ENCODE peak calls at places on chromosome 10, in five cellular contexts. L is GM23338, G is endothelial cell of umbilical vein, C is gastrocnemius medialis, B is transverse colon. E is an unnamed sample.
A peak's percentile ranks its signal among the peaks of the same experiment; 100 is the strongest.

GRCh38 chr10:54441286-54441685 is 359.7 kb downstream of the PCDH15 start:
- DNase-seq in L (no peak), G (no peak), C (no peak), B (no peak), E (no peak)

GRCh38 chr10:14586901-14587300 is 187.8 kb downstream of the FAM107B start:
- DNase-seq in L (no peak), G (no peak), C (no peak), B (peak; percentile 51), E (no peak)

GRCh38 chr10:118042827-118043242 is 3.9 kb downstream of the RAB11FIP2 start:
- DNase-seq in L (no peak), G (peak; percentile 24), C (no peak), B (no peak), E (no peak)

GRCh38 chr10:78465456-78465855 is 431.8 kb downstream of the RPS24 start:
- DNase-seq in L (no peak), G (no peak), C (no peak), B (no peak), E (no peak)

GRCh38 chr10:13268841-13269240 is 31.0 kb downstream of the PHYH start:
- DNase-seq in L (peak; percentile 27), G (no peak), C (no peak), B (no peak), E (no peak)

GRCh38 chr10:129764011-129764900 is 199.8 kb downstream of the EBF3 start:
- DNase-seq in L (no peak), G (no peak), C (no peak), B (peak; percentile 4), E (no peak)

GRCh38 chr10:26797340-26797739 is 63.4 kb downstream of the ABI1 start:
- DNase-seq in L (no peak), G (no peak), C (no peak), B (no peak), E (no peak)

GRCh38 chr10:77168161-77168560 is 469.4 kb downstream of the KCNMA1 start:
- DNase-seq in L (no peak), G (no peak), C (no peak), B (no peak), E (no peak)

GRCh38 chr10:103765981-103766380 is 89.4 kb downstream of the SH3PXD2A start:
- DNase-seq in L (no peak), G (no peak), C (no peak), B (no peak), E (peak; percentile 60)

GRCh38 chr10:3655528-3655927 is 129.5 kb downstream of the KLF6 start:
- DNase-seq in L (no peak), G (no peak), C (no peak), B (no peak), E (no peak)

GRCh38 chr10:121519901-121520500 is 78.2 kb downstream of the FGFR2 start:
- DNase-seq in L (no peak), G (no peak), C (no peak), B (no peak), E (no peak)
- H3K27ac ChIP-seq in L (peak overlapping the region; percentile 55), G (no peak overlapping the region), C (no peak overlapping the region), B (no peak overlapping the region), E (no peak overlapping the region)

DNA sequence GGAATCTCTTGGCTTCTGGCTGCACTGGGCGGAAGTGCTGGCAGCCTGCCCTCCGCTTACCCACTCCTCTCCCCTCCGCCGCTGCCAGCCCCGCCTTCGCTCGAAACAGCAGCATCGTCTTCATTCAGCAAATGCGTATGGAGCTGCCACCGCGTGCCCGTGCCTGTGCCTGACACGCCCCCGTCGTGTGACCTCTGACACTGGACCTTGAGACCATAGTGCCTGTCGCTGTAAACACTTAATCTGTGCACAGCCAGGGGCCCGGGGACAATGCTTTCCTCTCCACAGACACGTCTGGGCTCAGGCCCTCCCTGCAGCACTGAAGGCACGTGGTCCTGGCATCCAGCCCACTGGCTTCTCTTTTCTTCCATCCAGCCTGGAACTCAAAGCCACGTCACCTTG is 174.3 kb upstream of the PPP2R2D start:
- DNase-seq in L (peak; percentile 65), G (no peak), C (no peak), B (no peak), E (peak; percentile 53)
- H3K4me3 ChIP-seq in L (no peak overlapping the region), G (no peak overlapping the region), C (peak overlapping the region; percentile 21), B (peak overlapping the region; percentile 28), E (no peak overlapping the region)

DNA sequence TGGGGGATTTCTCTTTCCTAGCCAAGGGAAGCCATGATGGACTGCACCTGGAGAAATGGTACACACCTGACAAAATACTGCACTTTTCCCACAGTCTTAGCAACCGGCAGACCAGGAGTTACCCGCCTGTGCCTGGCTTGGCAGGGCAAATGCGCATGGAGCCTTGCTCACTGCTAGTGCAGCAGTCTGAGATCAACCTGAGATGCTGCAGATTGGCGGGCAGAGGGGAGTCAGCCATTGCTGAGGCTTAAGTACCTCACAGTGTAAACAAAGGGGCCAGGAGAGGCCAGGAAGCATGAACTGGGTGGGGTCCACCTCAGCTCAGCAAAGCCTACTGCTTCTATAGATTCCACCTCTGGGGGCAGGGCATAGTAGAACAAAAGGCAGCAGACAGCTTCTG is 49.4 kb downstream of the OR13A1 start:
- DNase-seq in L (peak; percentile 8), G (no peak), C (no peak), B (no peak), E (no peak)
- TF ChIP-seq CTCF in L (no peak), G (no peak), C (no peak), B (no peak), E (no peak)

DNA sequence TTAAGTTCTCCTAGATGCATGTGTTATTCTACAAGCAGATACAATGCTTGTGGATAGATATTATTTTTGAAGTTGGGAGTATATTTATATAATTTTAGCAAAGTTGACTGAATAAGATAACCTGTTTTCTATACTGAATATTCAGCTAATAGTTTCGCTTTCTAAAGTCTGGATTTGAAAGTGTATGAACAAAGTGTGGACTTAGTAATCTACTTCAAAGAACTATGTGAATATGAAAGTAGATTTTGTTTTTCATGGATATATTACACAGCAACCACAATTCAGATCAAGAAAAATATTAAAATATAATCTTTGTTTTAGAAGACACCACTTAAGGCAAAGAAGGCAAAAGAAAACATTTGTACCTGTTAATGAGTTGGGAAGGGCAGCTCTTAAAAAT is 78.8 kb downstream of the ZEB1 start:
- DNase-seq in L (no peak), G (no peak), C (no peak), B (no peak), E (no peak)
- H3K27ac ChIP-seq in L (no peak overlapping the region), G (no peak overlapping the region), C (peak overlapping the region; percentile 90), B (no peak overlapping the region), E (peak overlapping the region; percentile 71)

GRCh38 chr10:75712241-75712880 is 280.9 kb downstream of the LRMDA start:
- DNase-seq in L (peak; percentile 23), G (no peak), C (no peak), B (no peak), E (peak; percentile 11)
- H3K4me3 ChIP-seq in L (peak overlapping the region; percentile 32), G (no peak overlapping the region), C (no peak overlapping the region), B (no peak overlapping the region), E (no peak overlapping the region)

DNA sequence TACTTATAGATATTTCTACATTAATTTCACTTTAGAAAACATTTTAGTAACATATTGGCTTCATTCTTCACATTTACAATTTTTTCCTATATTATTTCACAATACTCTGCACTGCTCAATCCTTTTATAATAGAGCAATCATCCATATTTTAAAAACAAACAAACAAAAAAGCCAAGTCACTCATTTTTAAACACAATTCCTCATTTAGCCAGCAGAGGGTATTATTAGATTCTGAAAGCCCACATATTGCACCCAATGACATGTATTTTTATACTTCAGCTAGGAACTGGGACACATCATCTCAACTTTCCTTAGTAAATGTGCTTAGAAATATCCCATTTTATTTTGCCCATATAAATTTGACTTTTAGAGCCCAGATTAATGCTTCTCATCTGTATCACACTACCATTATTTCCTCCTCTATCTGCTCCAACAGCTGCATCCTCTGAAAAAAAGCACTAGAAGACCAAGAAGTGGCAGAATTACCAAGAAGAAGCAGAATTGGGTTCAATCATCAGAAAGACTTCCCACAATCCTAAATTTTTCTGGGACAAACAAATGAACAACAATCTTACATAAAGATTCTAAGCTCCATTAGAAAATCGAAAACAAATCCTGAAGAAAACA is 29.5 kb downstream of the CTNNA3 start:
- DNase-seq in L (peak; percentile 50), G (peak; percentile 61), C (no peak), B (no peak), E (no peak)
- TF ChIP-seq CTCF in L (peak; percentile 76), G (peak; percentile 36), C (peak; percentile 36), B (peak; percentile 39), E (no peak)

DNA sequence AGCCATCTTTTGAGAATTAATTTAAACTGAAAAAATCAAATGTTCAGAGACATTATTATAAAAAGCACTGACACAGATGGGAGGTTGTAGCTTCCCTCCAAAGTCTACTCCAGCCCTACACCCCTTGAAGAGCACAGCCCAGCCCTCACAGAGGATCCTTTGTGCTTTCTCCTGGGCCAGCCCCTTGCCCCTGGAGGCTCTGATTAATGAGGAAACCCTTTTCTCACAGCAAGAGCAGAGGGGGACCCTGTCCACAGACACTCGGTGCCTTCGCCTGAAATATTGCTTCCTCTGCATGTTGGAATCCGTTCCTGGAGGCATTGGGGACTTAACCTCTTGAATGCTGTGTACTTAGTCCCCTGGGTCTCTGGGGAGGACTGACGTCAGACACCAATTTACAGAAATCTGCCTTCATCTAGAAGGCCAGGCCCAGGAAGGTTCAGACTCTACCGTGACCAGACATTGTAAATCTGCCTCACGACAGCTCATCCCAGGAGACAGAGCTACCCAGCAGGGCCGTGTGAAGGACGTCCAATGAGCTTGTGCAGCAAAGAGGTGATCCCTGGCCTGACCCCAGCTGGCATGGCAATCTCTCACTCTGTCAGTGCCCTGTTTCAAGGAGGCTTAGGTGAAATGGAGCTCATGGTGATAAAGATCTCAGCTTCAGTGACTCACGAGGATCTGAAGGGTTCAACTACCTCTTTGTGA is 8.1 kb upstream of the TMEM72 start:
- DNase-seq in L (no peak), G (no peak), C (no peak), B (no peak), E (no peak)
- H3K27ac ChIP-seq in L (no peak overlapping the region), G (no peak overlapping the region), C (no peak overlapping the region), B (no peak overlapping the region), E (no peak overlapping the region)